ENCODE peak calls at places on chromosomes 5 and 9, in four cellular contexts. One of them, this sample, is unnamed.

GRCh38 chr5:176724472-176724871 is 77.2 kb downstream of the TSPAN17 start:
- DNase-seq in progenitor cell of endocrine pancreas: no peak
- DNase-seq in CD4-positive, alpha-beta T cell: no peak
- DNase-seq in fibroblast of the aortic adventitia: no peak
- DNase-seq in this sample: no peak

GRCh38 chr5:127705120-127705892 is 2.1 kb downstream of the CCDC192 start:
- DNase-seq in progenitor cell of endocrine pancreas: no peak
- DNase-seq in CD4-positive, alpha-beta T cell: no peak
- DNase-seq in fibroblast of the aortic adventitia: peak; percentile 90
- DNase-seq in this sample: no peak

GRCh38 chr9:5442400-5443011 is 4.8 kb upstream of the PLGRKT start:
- DNase-seq in progenitor cell of endocrine pancreas: no peak
- DNase-seq in CD4-positive, alpha-beta T cell: no peak
- DNase-seq in fibroblast of the aortic adventitia: peak; percentile 71
- DNase-seq in this sample: no peak

GRCh38 chr9:137598943-137599342 is 6.5 kb upstream of the ARRDC1 start:
- DNase-seq in progenitor cell of endocrine pancreas: no peak
- DNase-seq in CD4-positive, alpha-beta T cell: no peak
- DNase-seq in fibroblast of the aortic adventitia: no peak
- DNase-seq in this sample: no peak

GRCh38 chr5:171975262-171975876 is 31.1 kb downstream of the FBXW11 start:
- DNase-seq in progenitor cell of endocrine pancreas: no peak
- DNase-seq in CD4-positive, alpha-beta T cell: no peak
- DNase-seq in fibroblast of the aortic adventitia: peak; percentile 68
- DNase-seq in this sample: no peak

GRCh38 chr5:157162919-157163510 is 3.0 kb downstream of the GARIN3 start:
- DNase-seq in progenitor cell of endocrine pancreas: no peak
- DNase-seq in CD4-positive, alpha-beta T cell: no peak
- DNase-seq in fibroblast of the aortic adventitia: no peak
- DNase-seq in this sample: no peak

GRCh38 chr9:119357697-119358096 is 11.5 kb downstream of the BRINP1 start:
- DNase-seq in progenitor cell of endocrine pancreas: no peak
- DNase-seq in CD4-positive, alpha-beta T cell: no peak
- DNase-seq in fibroblast of the aortic adventitia: no peak
- DNase-seq in this sample: no peak

GRCh38 chr5:44981708-44982107 is 173.0 kb downstream of the MRPS30 start:
- DNase-seq in progenitor cell of endocrine pancreas: no peak
- DNase-seq in CD4-positive, alpha-beta T cell: no peak
- DNase-seq in fibroblast of the aortic adventitia: no peak
- DNase-seq in this sample: no peak

GRCh38 chr9:114324492-114324891 is 1.6 kb downstream of the ORM1 start:
- DNase-seq in progenitor cell of endocrine pancreas: peak; percentile 31
- DNase-seq in CD4-positive, alpha-beta T cell: no peak
- DNase-seq in fibroblast of the aortic adventitia: no peak
- DNase-seq in this sample: no peak
- TF ChIP-seq CTCF in progenitor cell of endocrine pancreas: no peak
- TF ChIP-seq CTCF in CD4-positive, alpha-beta T cell: no peak
- TF ChIP-seq CTCF in fibroblast of the aortic adventitia: no peak
- TF ChIP-seq CTCF in this sample: no peak

DNA sequence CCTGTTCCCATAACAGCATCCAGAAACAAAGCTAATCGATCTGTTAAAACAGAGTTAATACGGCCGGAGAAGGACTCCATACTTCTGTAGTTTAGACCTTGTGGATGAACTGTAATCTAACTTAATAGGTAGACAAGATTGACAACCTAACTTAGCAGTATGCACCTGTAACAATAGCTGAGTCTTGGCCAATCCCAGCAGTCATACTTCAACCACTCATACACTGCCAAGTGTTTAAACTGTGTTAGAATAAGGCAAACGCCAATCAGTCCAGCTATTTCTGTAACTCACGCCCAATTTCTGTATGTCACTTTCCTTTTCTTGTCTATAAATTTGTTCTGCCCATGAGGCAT is 33.7 kb upstream of the MACIR start:
- DNase-seq in progenitor cell of endocrine pancreas: no peak
- DNase-seq in CD4-positive, alpha-beta T cell: no peak
- DNase-seq in fibroblast of the aortic adventitia: no peak
- DNase-seq in this sample: no peak
- TF ChIP-seq CTCF in progenitor cell of endocrine pancreas: no peak
- TF ChIP-seq CTCF in CD4-positive, alpha-beta T cell: no peak
- TF ChIP-seq CTCF in fibroblast of the aortic adventitia: no peak
- TF ChIP-seq CTCF in this sample: peak; percentile 42

GRCh38 chr5:23994581-23995370 is 487.4 kb downstream of the PRDM9 start:
- DNase-seq in progenitor cell of endocrine pancreas: no peak
- DNase-seq in CD4-positive, alpha-beta T cell: no peak
- DNase-seq in fibroblast of the aortic adventitia: no peak
- DNase-seq in this sample: no peak
- TF ChIP-seq CTCF in progenitor cell of endocrine pancreas: peak; percentile 68
- TF ChIP-seq CTCF in CD4-positive, alpha-beta T cell: no peak
- TF ChIP-seq CTCF in fibroblast of the aortic adventitia: no peak
- TF ChIP-seq CTCF in this sample: no peak

GRCh38 chr9:70340572-70340971 is 73.9 kb downstream of the KLF9 start:
- DNase-seq in progenitor cell of endocrine pancreas: no peak
- DNase-seq in CD4-positive, alpha-beta T cell: no peak
- DNase-seq in fibroblast of the aortic adventitia: peak; percentile 74
- DNase-seq in this sample: no peak
- TF ChIP-seq CTCF in progenitor cell of endocrine pancreas: peak; percentile 65
- TF ChIP-seq CTCF in CD4-positive, alpha-beta T cell: peak; percentile 66
- TF ChIP-seq CTCF in fibroblast of the aortic adventitia: peak; percentile 50
- TF ChIP-seq CTCF in this sample: peak; percentile 72

GRCh38 chr9:128385493-128386205 is 14.5 kb downstream of the URM1 start:
- DNase-seq in progenitor cell of endocrine pancreas: no peak
- DNase-seq in CD4-positive, alpha-beta T cell: no peak
- DNase-seq in fibroblast of the aortic adventitia: no peak
- DNase-seq in this sample: no peak
- TF ChIP-seq CTCF in progenitor cell of endocrine pancreas: no peak
- TF ChIP-seq CTCF in CD4-positive, alpha-beta T cell: no peak
- TF ChIP-seq CTCF in fibroblast of the aortic adventitia: no peak
- TF ChIP-seq CTCF in this sample: no peak

DNA sequence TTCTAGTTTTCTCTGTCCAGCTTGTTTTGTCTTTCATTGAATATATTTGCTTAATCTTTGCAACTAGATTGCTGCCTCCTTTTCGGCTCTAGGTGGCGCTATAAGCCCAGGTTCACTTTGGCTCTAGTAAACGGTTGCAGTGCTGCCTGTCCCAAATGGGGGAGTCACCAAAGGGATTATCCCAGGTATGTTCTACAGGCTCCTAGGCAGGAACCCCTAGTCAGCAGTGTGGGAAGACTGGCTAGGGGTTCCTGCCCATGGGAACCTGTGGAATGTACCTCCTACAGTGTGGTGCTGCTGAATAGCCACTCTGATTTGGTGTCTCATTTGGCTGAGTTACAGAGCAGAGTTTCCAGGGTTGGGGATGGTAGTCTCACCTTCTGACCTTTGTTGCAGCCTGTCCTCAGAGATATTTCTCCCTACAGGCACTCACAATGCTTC is 85.2 kb downstream of the ARSB start:
- DNase-seq in progenitor cell of endocrine pancreas: no peak
- DNase-seq in CD4-positive, alpha-beta T cell: no peak
- DNase-seq in fibroblast of the aortic adventitia: peak; percentile 78
- DNase-seq in this sample: no peak
- TF ChIP-seq CTCF in progenitor cell of endocrine pancreas: peak; percentile 73
- TF ChIP-seq CTCF in CD4-positive, alpha-beta T cell: no peak
- TF ChIP-seq CTCF in fibroblast of the aortic adventitia: peak; percentile 84
- TF ChIP-seq CTCF in this sample: no peak

DNA sequence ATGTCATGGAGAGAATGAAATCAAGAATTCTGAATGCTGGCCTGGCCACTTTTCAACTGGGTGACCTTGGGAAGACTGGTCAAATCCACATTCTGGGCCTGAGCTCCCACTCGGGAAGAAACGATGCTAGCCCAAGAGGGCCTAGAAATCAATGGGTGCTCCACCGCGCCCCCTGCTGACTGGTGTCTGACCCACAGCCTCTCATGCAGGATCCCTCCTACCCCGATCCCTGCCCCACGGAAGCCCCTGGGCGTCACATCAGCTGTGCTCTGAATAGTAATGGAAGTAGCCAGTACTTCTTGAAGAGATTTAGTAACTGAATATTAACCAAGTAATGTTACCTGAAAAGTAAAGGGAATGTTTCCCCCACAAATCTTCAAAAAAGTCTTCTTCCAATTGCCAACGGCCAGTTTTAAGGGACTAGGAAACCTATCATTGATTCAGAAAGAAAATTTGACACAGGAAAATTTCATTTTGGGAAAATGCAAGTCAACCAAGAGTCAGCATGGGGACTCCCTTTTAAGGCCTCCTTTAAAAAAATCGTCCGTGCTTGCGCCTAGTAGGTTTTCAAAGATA is 43.9 kb downstream of the CRB2 start:
- DNase-seq in progenitor cell of endocrine pancreas: no peak
- DNase-seq in CD4-positive, alpha-beta T cell: no peak
- DNase-seq in fibroblast of the aortic adventitia: no peak
- DNase-seq in this sample: no peak
- TF ChIP-seq CTCF in progenitor cell of endocrine pancreas: peak; percentile 57
- TF ChIP-seq CTCF in CD4-positive, alpha-beta T cell: no peak
- TF ChIP-seq CTCF in fibroblast of the aortic adventitia: peak; percentile 49
- TF ChIP-seq CTCF in this sample: peak; percentile 18